ENCODE peak calls at places on chromosomes 2 and 18, in eight cellular contexts. One of them, this sample, is unnamed.

GRCh38 chr2:82282111-82282882 is 1977.7 kb upstream of the LRRTM1 start:
- DNase-seq in epithelial cell of esophagus: no peak
- DNase-seq in A549: peak; percentile 9
- DNase-seq in endothelial cell: peak; percentile 35
- DNase-seq in endodermal cell: peak; percentile 87
- DNase-seq in CD8-positive, alpha-beta T cell: no peak
- DNase-seq in cardiac muscle cell: peak; percentile 2
- DNase-seq in natural killer cell: no peak
- DNase-seq in this sample: no peak

GRCh38 chr18:6917082-6917481 is 187.6 kb downstream of the ARHGAP28 start:
- DNase-seq in epithelial cell of esophagus: peak; percentile 68
- DNase-seq in A549: no peak
- DNase-seq in endothelial cell: no peak
- DNase-seq in endodermal cell: peak; percentile 62
- DNase-seq in CD8-positive, alpha-beta T cell: no peak
- DNase-seq in cardiac muscle cell: no peak
- DNase-seq in natural killer cell: no peak
- DNase-seq in this sample: no peak

GRCh38 chr2:109231428-109231827 is 102.4 kb downstream of the SH3RF3 start:
- DNase-seq in epithelial cell of esophagus: no peak
- DNase-seq in A549: no peak
- DNase-seq in endothelial cell: no peak
- DNase-seq in endodermal cell: no peak
- DNase-seq in CD8-positive, alpha-beta T cell: no peak
- DNase-seq in cardiac muscle cell: no peak
- DNase-seq in natural killer cell: no peak
- DNase-seq in this sample: no peak

GRCh38 chr2:189222440-189222839 is 42.9 kb upstream of the COL5A2 start:
- DNase-seq in epithelial cell of esophagus: peak; percentile 10
- DNase-seq in A549: peak; percentile 90
- DNase-seq in endothelial cell: no peak
- DNase-seq in endodermal cell: no peak
- DNase-seq in CD8-positive, alpha-beta T cell: no peak
- DNase-seq in cardiac muscle cell: peak; percentile 70
- DNase-seq in natural killer cell: no peak
- DNase-seq in this sample: no peak

GRCh38 chr2:17148298-17149228 is 369.7 kb downstream of the RAD51AP2 start:
- DNase-seq in epithelial cell of esophagus: peak; percentile 43
- DNase-seq in A549: peak; percentile 17
- DNase-seq in endothelial cell: peak; percentile 40
- DNase-seq in endodermal cell: peak; percentile 82
- DNase-seq in CD8-positive, alpha-beta T cell: no peak
- DNase-seq in cardiac muscle cell: peak; percentile 55
- DNase-seq in natural killer cell: no peak
- DNase-seq in this sample: peak; percentile 8

GRCh38 chr2:41828052-41828643 is 219.7 kb upstream of the PKDCC start:
- DNase-seq in epithelial cell of esophagus: no peak
- DNase-seq in A549: peak; percentile 85
- DNase-seq in endothelial cell: no peak
- DNase-seq in endodermal cell: no peak
- DNase-seq in CD8-positive, alpha-beta T cell: no peak
- DNase-seq in cardiac muscle cell: no peak
- DNase-seq in natural killer cell: no peak
- DNase-seq in this sample: no peak

GRCh38 chr2:10062931-10063365 is 17.3 kb downstream of the CYS1 start:
- DNase-seq in epithelial cell of esophagus: no peak
- DNase-seq in A549: no peak
- DNase-seq in endothelial cell: peak; percentile 19
- DNase-seq in endodermal cell: no peak
- DNase-seq in CD8-positive, alpha-beta T cell: no peak
- DNase-seq in cardiac muscle cell: no peak
- DNase-seq in natural killer cell: no peak
- DNase-seq in this sample: no peak

GRCh38 chr2:194090251-194090905 is 1566.6 kb upstream of the SLC39A10 start:
- DNase-seq in epithelial cell of esophagus: no peak
- DNase-seq in A549: no peak
- DNase-seq in endothelial cell: no peak
- DNase-seq in endodermal cell: no peak
- DNase-seq in CD8-positive, alpha-beta T cell: no peak
- DNase-seq in cardiac muscle cell: no peak
- DNase-seq in natural killer cell: no peak
- DNase-seq in this sample: no peak

GRCh38 chr2:20526666-20527065 is 79.8 kb downstream of the RHOB start:
- DNase-seq in epithelial cell of esophagus: no peak
- DNase-seq in A549: no peak
- DNase-seq in endothelial cell: no peak
- DNase-seq in endodermal cell: no peak
- DNase-seq in CD8-positive, alpha-beta T cell: no peak
- DNase-seq in cardiac muscle cell: no peak
- DNase-seq in natural killer cell: no peak
- DNase-seq in this sample: no peak

GRCh38 chr18:44887227-44887631 is 206.5 kb downstream of the SETBP1 start:
- DNase-seq in epithelial cell of esophagus: peak; percentile 96
- DNase-seq in A549: no peak
- DNase-seq in endothelial cell: no peak
- DNase-seq in endodermal cell: peak; percentile 79
- DNase-seq in CD8-positive, alpha-beta T cell: no peak
- DNase-seq in cardiac muscle cell: peak; percentile 71
- DNase-seq in natural killer cell: peak; percentile 22
- DNase-seq in this sample: no peak

GRCh38 chr18:79607361-79607930 is 72.2 kb upstream of the CTDP1 start:
- DNase-seq in epithelial cell of esophagus: no peak
- DNase-seq in A549: no peak
- DNase-seq in endothelial cell: no peak
- DNase-seq in endodermal cell: no peak
- DNase-seq in CD8-positive, alpha-beta T cell: no peak
- DNase-seq in cardiac muscle cell: no peak
- DNase-seq in natural killer cell: no peak
- DNase-seq in this sample: no peak

GRCh38 chr18:12606592-12607315 is 51.2 kb downstream of the SPIRE1 start:
- DNase-seq in epithelial cell of esophagus: peak; percentile 83
- DNase-seq in A549: peak; percentile 50
- DNase-seq in endothelial cell: no peak
- DNase-seq in endodermal cell: no peak
- DNase-seq in CD8-positive, alpha-beta T cell: no peak
- DNase-seq in cardiac muscle cell: no peak
- DNase-seq in natural killer cell: no peak
- DNase-seq in this sample: no peak

GRCh38 chr2:216685327-216685875 is 9.9 kb downstream of the IGFBP5 start:
- DNase-seq in epithelial cell of esophagus: no peak
- DNase-seq in A549: no peak
- DNase-seq in endothelial cell: no peak
- DNase-seq in endodermal cell: no peak
- DNase-seq in CD8-positive, alpha-beta T cell: no peak
- DNase-seq in cardiac muscle cell: no peak
- DNase-seq in natural killer cell: no peak
- DNase-seq in this sample: no peak

GRCh38 chr2:216689397-216689796 is 6.0 kb downstream of the IGFBP5 start:
- DNase-seq in epithelial cell of esophagus: no peak
- DNase-seq in A549: no peak
- DNase-seq in endothelial cell: no peak
- DNase-seq in endodermal cell: no peak
- DNase-seq in CD8-positive, alpha-beta T cell: no peak
- DNase-seq in cardiac muscle cell: no peak
- DNase-seq in natural killer cell: no peak
- DNase-seq in this sample: no peak

GRCh38 chr2:216687111-216687510 is 8.2 kb downstream of the IGFBP5 start:
- DNase-seq in epithelial cell of esophagus: no peak
- DNase-seq in A549: no peak
- DNase-seq in endothelial cell: no peak
- DNase-seq in endodermal cell: no peak
- DNase-seq in CD8-positive, alpha-beta T cell: no peak
- DNase-seq in cardiac muscle cell: no peak
- DNase-seq in natural killer cell: no peak
- DNase-seq in this sample: no peak

GRCh38 chr2:216688731-216689360 is 6.5 kb downstream of the IGFBP5 start:
- DNase-seq in epithelial cell of esophagus: no peak
- DNase-seq in A549: no peak
- DNase-seq in endothelial cell: no peak
- DNase-seq in endodermal cell: no peak
- DNase-seq in CD8-positive, alpha-beta T cell: no peak
- DNase-seq in cardiac muscle cell: no peak
- DNase-seq in natural killer cell: no peak
- DNase-seq in this sample: no peak

GRCh38 chr2:216687646-216688045 is 7.7 kb downstream of the IGFBP5 start:
- DNase-seq in epithelial cell of esophagus: no peak
- DNase-seq in A549: peak; percentile 38
- DNase-seq in endothelial cell: peak; percentile 70
- DNase-seq in endodermal cell: peak; percentile 92
- DNase-seq in CD8-positive, alpha-beta T cell: no peak
- DNase-seq in cardiac muscle cell: peak; percentile 29
- DNase-seq in natural killer cell: no peak
- DNase-seq in this sample: no peak
- TF ChIP-seq CTCF in epithelial cell of esophagus: peak; percentile 11
- TF ChIP-seq CTCF in A549: peak; percentile 37
- TF ChIP-seq CTCF in endothelial cell: peak; percentile 62
- TF ChIP-seq CTCF in endodermal cell: peak; percentile 81
- TF ChIP-seq CTCF in CD8-positive, alpha-beta T cell: peak; percentile 30
- TF ChIP-seq CTCF in cardiac muscle cell: peak; percentile 40
- TF ChIP-seq CTCF in natural killer cell: no peak
- TF ChIP-seq CTCF in this sample: no peak

GRCh38 chr2:241724259-241724974 is 10.0 kb upstream of the D2HGDH start:
- DNase-seq in epithelial cell of esophagus: no peak
- DNase-seq in A549: no peak
- DNase-seq in endothelial cell: no peak
- DNase-seq in endodermal cell: peak; percentile 79
- DNase-seq in CD8-positive, alpha-beta T cell: no peak
- DNase-seq in cardiac muscle cell: no peak
- DNase-seq in natural killer cell: no peak
- DNase-seq in this sample: no peak
- TF ChIP-seq CTCF in epithelial cell of esophagus: peak; percentile 22
- TF ChIP-seq CTCF in A549: no peak
- TF ChIP-seq CTCF in endothelial cell: no peak
- TF ChIP-seq CTCF in endodermal cell: peak; percentile 66
- TF ChIP-seq CTCF in CD8-positive, alpha-beta T cell: peak; percentile 40
- TF ChIP-seq CTCF in cardiac muscle cell: peak; percentile 8
- TF ChIP-seq CTCF in natural killer cell: peak; percentile 20
- TF ChIP-seq CTCF in this sample: no peak

GRCh38 chr2:98297817-98298684 is 48.2 kb upstream of the CNGA3 start:
- DNase-seq in epithelial cell of esophagus: no peak
- DNase-seq in A549: no peak
- DNase-seq in endothelial cell: no peak
- DNase-seq in endodermal cell: peak; percentile 59
- DNase-seq in CD8-positive, alpha-beta T cell: no peak
- DNase-seq in cardiac muscle cell: no peak
- DNase-seq in natural killer cell: no peak
- DNase-seq in this sample: no peak
- TF ChIP-seq CTCF in epithelial cell of esophagus: no peak
- TF ChIP-seq CTCF in A549: no peak
- TF ChIP-seq CTCF in endothelial cell: no peak
- TF ChIP-seq CTCF in endodermal cell: peak; percentile 67
- TF ChIP-seq CTCF in CD8-positive, alpha-beta T cell: no peak
- TF ChIP-seq CTCF in cardiac muscle cell: no peak
- TF ChIP-seq CTCF in natural killer cell: no peak
- TF ChIP-seq CTCF in this sample: no peak

GRCh38 chr18:28736951-28737350 is 560.0 kb upstream of the CDH2 start:
- DNase-seq in epithelial cell of esophagus: peak; percentile 47
- DNase-seq in A549: no peak
- DNase-seq in endothelial cell: no peak
- DNase-seq in endodermal cell: no peak
- DNase-seq in CD8-positive, alpha-beta T cell: no peak
- DNase-seq in cardiac muscle cell: no peak
- DNase-seq in natural killer cell: no peak
- DNase-seq in this sample: no peak
- TF ChIP-seq CTCF in epithelial cell of esophagus: no peak
- TF ChIP-seq CTCF in A549: no peak
- TF ChIP-seq CTCF in endothelial cell: no peak
- TF ChIP-seq CTCF in endodermal cell: no peak
- TF ChIP-seq CTCF in CD8-positive, alpha-beta T cell: no peak
- TF ChIP-seq CTCF in cardiac muscle cell: no peak
- TF ChIP-seq CTCF in natural killer cell: no peak
- TF ChIP-seq CTCF in this sample: no peak

GRCh38 chr2:191573216-191573615 is 104.7 kb upstream of the NABP1 start:
- DNase-seq in epithelial cell of esophagus: no peak
- DNase-seq in A549: no peak
- DNase-seq in endothelial cell: no peak
- DNase-seq in endodermal cell: no peak
- DNase-seq in CD8-positive, alpha-beta T cell: no peak
- DNase-seq in cardiac muscle cell: no peak
- DNase-seq in natural killer cell: no peak
- DNase-seq in this sample: no peak

GRCh38 chr2:191574232-191574631 is 103.7 kb upstream of the NABP1 start:
- DNase-seq in epithelial cell of esophagus: no peak
- DNase-seq in A549: no peak
- DNase-seq in endothelial cell: no peak
- DNase-seq in endodermal cell: no peak
- DNase-seq in CD8-positive, alpha-beta T cell: no peak
- DNase-seq in cardiac muscle cell: no peak
- DNase-seq in natural killer cell: no peak
- DNase-seq in this sample: no peak

GRCh38 chr2:191569025-191569424 is 108.9 kb upstream of the NABP1 start:
- DNase-seq in epithelial cell of esophagus: no peak
- DNase-seq in A549: peak; percentile 18
- DNase-seq in endothelial cell: no peak
- DNase-seq in endodermal cell: peak; percentile 61
- DNase-seq in CD8-positive, alpha-beta T cell: no peak
- DNase-seq in cardiac muscle cell: no peak
- DNase-seq in natural killer cell: no peak
- DNase-seq in this sample: no peak

GRCh38 chr2:191572319-191572718 is 105.6 kb upstream of the NABP1 start:
- DNase-seq in epithelial cell of esophagus: no peak
- DNase-seq in A549: no peak
- DNase-seq in endothelial cell: no peak
- DNase-seq in endodermal cell: no peak
- DNase-seq in CD8-positive, alpha-beta T cell: no peak
- DNase-seq in cardiac muscle cell: no peak
- DNase-seq in natural killer cell: no peak
- DNase-seq in this sample: no peak

DNA sequence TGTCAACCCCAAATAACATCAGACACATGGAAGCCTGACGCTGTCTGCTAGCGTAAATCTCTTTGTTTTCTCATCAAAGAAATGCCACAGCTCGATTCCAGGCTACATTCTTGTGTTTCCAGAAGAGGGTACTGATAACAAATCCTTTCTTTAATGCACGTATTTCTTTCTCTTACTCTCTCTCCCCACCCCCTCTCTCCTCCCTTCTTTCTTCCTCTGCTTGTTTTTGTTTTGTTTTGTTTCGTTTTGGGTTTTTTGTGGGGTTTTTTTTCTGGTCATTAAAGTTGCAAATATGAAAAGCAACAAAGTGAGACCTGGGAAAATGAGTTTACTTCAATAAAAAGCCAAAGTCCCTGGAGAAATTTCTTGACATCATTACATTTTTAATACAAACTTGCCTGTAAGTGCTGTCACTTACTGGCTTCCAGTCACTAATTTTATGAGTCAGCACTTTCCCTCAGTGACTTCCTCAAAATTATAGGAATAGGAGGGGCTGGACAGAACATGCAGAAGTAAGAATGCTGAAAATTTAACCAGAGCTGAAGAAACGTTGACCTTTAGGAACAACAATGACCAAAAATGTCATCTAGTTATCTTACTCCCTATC is 106.7 kb upstream of the NABP1 start:
- DNase-seq in epithelial cell of esophagus: peak; percentile 69
- DNase-seq in A549: peak; percentile 74
- DNase-seq in endothelial cell: no peak
- DNase-seq in endodermal cell: no peak
- DNase-seq in CD8-positive, alpha-beta T cell: no peak
- DNase-seq in cardiac muscle cell: no peak
- DNase-seq in natural killer cell: no peak
- DNase-seq in this sample: peak; percentile 71
- TF ChIP-seq CTCF in epithelial cell of esophagus: peak; percentile 66
- TF ChIP-seq CTCF in A549: peak; percentile 78
- TF ChIP-seq CTCF in endothelial cell: no peak
- TF ChIP-seq CTCF in endodermal cell: peak; percentile 30
- TF ChIP-seq CTCF in CD8-positive, alpha-beta T cell: peak; percentile 42
- TF ChIP-seq CTCF in cardiac muscle cell: peak; percentile 37
- TF ChIP-seq CTCF in natural killer cell: no peak
- TF ChIP-seq CTCF in this sample: peak; percentile 7

GRCh38 chr2:127105656-127106456 is 1.1 kb downstream of the BIN1 start:
- DNase-seq in epithelial cell of esophagus: peak; percentile 20
- DNase-seq in A549: no peak
- DNase-seq in endothelial cell: no peak
- DNase-seq in endodermal cell: peak; percentile 79
- DNase-seq in CD8-positive, alpha-beta T cell: no peak
- DNase-seq in cardiac muscle cell: peak; percentile 47
- DNase-seq in natural killer cell: no peak
- DNase-seq in this sample: no peak
- TF ChIP-seq CTCF in epithelial cell of esophagus: no peak
- TF ChIP-seq CTCF in A549: no peak
- TF ChIP-seq CTCF in endothelial cell: no peak
- TF ChIP-seq CTCF in endodermal cell: no peak
- TF ChIP-seq CTCF in CD8-positive, alpha-beta T cell: no peak
- TF ChIP-seq CTCF in cardiac muscle cell: peak; percentile 3
- TF ChIP-seq CTCF in natural killer cell: no peak
- TF ChIP-seq CTCF in this sample: no peak